ENCODE peak calls at places on chromosome 22, in nine cellular contexts. One of them, this sample, is unnamed.

GRCh38 chr22:40709752-40710413 is 30.6 kb downstream of the MCHR1 start:
- DNase-seq in RKO: no peak
- DNase-seq in amygdala: no peak
- DNase-seq in activated T-cell treated with anti-CD3 and anti-CD28 coated beads, Interleukin-2, amount 50 U/mL, for 1 hour: no peak
- DNase-seq in iPS-NIHi11: no peak
- DNase-seq in RWPE2: no peak
- DNase-seq in T-helper 2 cell: no peak
- DNase-seq in T47D: no peak
- DNase-seq in 8988T: no peak
- DNase-seq in this sample: no peak

GRCh38 chr22:41668971-41669911 is 19.4 kb downstream of the SNU13 start:
- DNase-seq in T-helper 2 cell: no peak
- DNase-seq in T47D: no peak
- DNase-seq in amygdala: no peak
- DNase-seq in RKO: no peak
- DNase-seq in activated T-cell treated with anti-CD3 and anti-CD28 coated beads, Interleukin-2, amount 50 U/mL, for 1 hour: no peak
- DNase-seq in iPS-NIHi11: no peak
- DNase-seq in RWPE2: no peak
- DNase-seq in 8988T: no peak
- DNase-seq in this sample: no peak

GRCh38 chr22:49294656-49295464 is 532.8 kb downstream of the BRD1 start:
- DNase-seq in T-helper 2 cell: no peak
- DNase-seq in 8988T: no peak
- DNase-seq in RWPE2: no peak
- DNase-seq in T47D: no peak
- DNase-seq in activated T-cell treated with anti-CD3 and anti-CD28 coated beads, Interleukin-2, amount 50 U/mL, for 1 hour: no peak
- DNase-seq in RKO: no peak
- DNase-seq in iPS-NIHi11: no peak
- DNase-seq in amygdala: no peak
- DNase-seq in this sample: no peak

GRCh38 chr22:46321387-46321775 is 14.1 kb upstream of the TRMU start:
- DNase-seq in amygdala: no peak
- DNase-seq in RWPE2: no peak
- DNase-seq in 8988T: no peak
- DNase-seq in iPS-NIHi11: no peak
- DNase-seq in T-helper 2 cell: no peak
- DNase-seq in T47D: no peak
- DNase-seq in RKO: no peak
- DNase-seq in activated T-cell treated with anti-CD3 and anti-CD28 coated beads, Interleukin-2, amount 50 U/mL, for 1 hour: no peak
- DNase-seq in this sample: no peak

GRCh38 chr22:22710719-22711531 is 66.5 kb downstream of the GGTLC2 start:
- DNase-seq in T47D: peak
- DNase-seq in RWPE2: no peak
- DNase-seq in RKO: peak
- DNase-seq in T-helper 2 cell: peak
- DNase-seq in amygdala: peak
- DNase-seq in 8988T: peak
- DNase-seq in activated T-cell treated with anti-CD3 and anti-CD28 coated beads, Interleukin-2, amount 50 U/mL, for 1 hour: peak
- DNase-seq in iPS-NIHi11: peak
- DNase-seq in this sample: no peak

GRCh38 chr22:38136607-38137006 is 26.1 kb upstream of the BAIAP2L2 start:
- DNase-seq in T-helper 2 cell: no peak
- DNase-seq in iPS-NIHi11: no peak
- DNase-seq in amygdala: no peak
- DNase-seq in T47D: no peak
- DNase-seq in activated T-cell treated with anti-CD3 and anti-CD28 coated beads, Interleukin-2, amount 50 U/mL, for 1 hour: no peak
- DNase-seq in RWPE2: no peak
- DNase-seq in RKO: no peak
- DNase-seq in 8988T: no peak
- DNase-seq in this sample: no peak

GRCh38 chr22:20863356-20863755 is 4.5 kb downstream of the SNAP29 start:
- DNase-seq in 8988T: no peak
- DNase-seq in iPS-NIHi11: no peak
- DNase-seq in T-helper 2 cell: no peak
- DNase-seq in activated T-cell treated with anti-CD3 and anti-CD28 coated beads, Interleukin-2, amount 50 U/mL, for 1 hour: no peak
- DNase-seq in RWPE2: no peak
- DNase-seq in amygdala: no peak
- DNase-seq in T47D: no peak
- DNase-seq in RKO: no peak
- DNase-seq in this sample: no peak

GRCh38 chr22:24440718-24441405 is 13.5 kb downstream of the ADORA2A start:
- DNase-seq in T47D: no peak
- DNase-seq in activated T-cell treated with anti-CD3 and anti-CD28 coated beads, Interleukin-2, amount 50 U/mL, for 1 hour: no peak
- DNase-seq in RWPE2: peak
- DNase-seq in T-helper 2 cell: no peak
- DNase-seq in amygdala: no peak
- DNase-seq in 8988T: peak
- DNase-seq in RKO: no peak
- DNase-seq in iPS-NIHi11: no peak
- DNase-seq in this sample: no peak

GRCh38 chr22:20585640-20586402 is 78.4 kb downstream of the MED15 start:
- DNase-seq in activated T-cell treated with anti-CD3 and anti-CD28 coated beads, Interleukin-2, amount 50 U/mL, for 1 hour: peak
- DNase-seq in RWPE2: peak
- DNase-seq in T-helper 2 cell: no peak
- DNase-seq in amygdala: no peak
- DNase-seq in 8988T: no peak
- DNase-seq in iPS-NIHi11: no peak
- DNase-seq in T47D: no peak
- DNase-seq in RKO: no peak
- DNase-seq in this sample: no peak

GRCh38 chr22:23565288-23565941 is 14.7 kb downstream of the IGLL1 start:
- DNase-seq in T-helper 2 cell: no peak
- DNase-seq in RKO: peak
- DNase-seq in amygdala: no peak
- DNase-seq in iPS-NIHi11: peak
- DNase-seq in 8988T: peak
- DNase-seq in activated T-cell treated with anti-CD3 and anti-CD28 coated beads, Interleukin-2, amount 50 U/mL, for 1 hour: no peak
- DNase-seq in T47D: no peak
- DNase-seq in RWPE2: no peak
- DNase-seq in this sample: no peak

GRCh38 chr22:32565002-32565339 is 90.4 kb downstream of the FBXO7 start:
- DNase-seq in amygdala: no peak
- DNase-seq in RKO: no peak
- DNase-seq in T-helper 2 cell: no peak
- DNase-seq in T47D: no peak
- DNase-seq in iPS-NIHi11: no peak
- DNase-seq in RWPE2: no peak
- DNase-seq in 8988T: no peak
- DNase-seq in activated T-cell treated with anti-CD3 and anti-CD28 coated beads, Interleukin-2, amount 50 U/mL, for 1 hour: no peak
- DNase-seq in this sample: no peak

GRCh38 chr22:20400606-20401375 is 6.8 kb downstream of the ZNF74 start:
- DNase-seq in iPS-NIHi11: no peak
- DNase-seq in 8988T: no peak
- DNase-seq in amygdala: no peak
- DNase-seq in RWPE2: no peak
- DNase-seq in activated T-cell treated with anti-CD3 and anti-CD28 coated beads, Interleukin-2, amount 50 U/mL, for 1 hour: no peak
- DNase-seq in T47D: no peak
- DNase-seq in RKO: no peak
- DNase-seq in T-helper 2 cell: no peak
- DNase-seq in this sample: no peak

GRCh38 chr22:22618923-22619322 is 25.5 kb upstream of the GGTLC2 start:
- DNase-seq in T47D: no peak
- DNase-seq in RWPE2: no peak
- DNase-seq in T-helper 2 cell: no peak
- DNase-seq in iPS-NIHi11: no peak
- DNase-seq in amygdala: no peak
- DNase-seq in activated T-cell treated with anti-CD3 and anti-CD28 coated beads, Interleukin-2, amount 50 U/mL, for 1 hour: no peak
- DNase-seq in RKO: no peak
- DNase-seq in 8988T: no peak
- DNase-seq in this sample: no peak

GRCh38 chr22:30041881-30042280 is 38.4 kb upstream of the HORMAD2 start:
- DNase-seq in T47D: no peak
- DNase-seq in 8988T: no peak
- DNase-seq in T-helper 2 cell: no peak
- DNase-seq in activated T-cell treated with anti-CD3 and anti-CD28 coated beads, Interleukin-2, amount 50 U/mL, for 1 hour: no peak
- DNase-seq in RKO: no peak
- DNase-seq in amygdala: no peak
- DNase-seq in RWPE2: no peak
- DNase-seq in iPS-NIHi11: no peak
- DNase-seq in this sample: no peak

GRCh38 chr22:33850227-33850626 is 70.0 kb downstream of the LARGE1 start:
- DNase-seq in T47D: no peak
- DNase-seq in iPS-NIHi11: no peak
- DNase-seq in activated T-cell treated with anti-CD3 and anti-CD28 coated beads, Interleukin-2, amount 50 U/mL, for 1 hour: no peak
- DNase-seq in RWPE2: no peak
- DNase-seq in amygdala: no peak
- DNase-seq in RKO: no peak
- DNase-seq in 8988T: no peak
- DNase-seq in T-helper 2 cell: no peak
- DNase-seq in this sample: no peak

GRCh38 chr22:27846910-27847309 is 45.4 kb upstream of the MN1 start:
- DNase-seq in RWPE2: no peak
- DNase-seq in T-helper 2 cell: no peak
- DNase-seq in iPS-NIHi11: no peak
- DNase-seq in amygdala: no peak
- DNase-seq in activated T-cell treated with anti-CD3 and anti-CD28 coated beads, Interleukin-2, amount 50 U/mL, for 1 hour: no peak
- DNase-seq in T47D: no peak
- DNase-seq in RKO: no peak
- DNase-seq in 8988T: no peak
- DNase-seq in this sample: no peak

GRCh38 chr22:19046287-19046686 is 75.9 kb downstream of the DGCR2 start:
- DNase-seq in RWPE2: no peak
- DNase-seq in amygdala: no peak
- DNase-seq in T-helper 2 cell: no peak
- DNase-seq in 8988T: no peak
- DNase-seq in iPS-NIHi11: no peak
- DNase-seq in RKO: no peak
- DNase-seq in T47D: no peak
- DNase-seq in activated T-cell treated with anti-CD3 and anti-CD28 coated beads, Interleukin-2, amount 50 U/mL, for 1 hour: no peak
- DNase-seq in this sample: no peak

GRCh38 chr22:43446037-43446803 is 34.4 kb downstream of the MPPED1 start:
- DNase-seq in RKO: no peak
- DNase-seq in T47D: no peak
- DNase-seq in iPS-NIHi11: no peak
- DNase-seq in T-helper 2 cell: no peak
- DNase-seq in amygdala: no peak
- DNase-seq in RWPE2: no peak
- DNase-seq in 8988T: no peak
- DNase-seq in activated T-cell treated with anti-CD3 and anti-CD28 coated beads, Interleukin-2, amount 50 U/mL, for 1 hour: no peak
- DNase-seq in this sample: no peak

GRCh38 chr22:19524170-19525115 is at the start of gene CLDN5:
- DNase-seq in T47D: no peak
- DNase-seq in amygdala: no peak
- DNase-seq in iPS-NIHi11: peak
- DNase-seq in T-helper 2 cell: no peak
- DNase-seq in RKO: no peak
- DNase-seq in RWPE2: no peak
- DNase-seq in 8988T: no peak
- DNase-seq in activated T-cell treated with anti-CD3 and anti-CD28 coated beads, Interleukin-2, amount 50 U/mL, for 1 hour: no peak
- DNase-seq in this sample: no peak

GRCh38 chr22:32761251-32761903 is 40.1 kb upstream of the TIMP3 start:
- DNase-seq in RKO: no peak
- DNase-seq in iPS-NIHi11: no peak
- DNase-seq in 8988T: no peak
- DNase-seq in activated T-cell treated with anti-CD3 and anti-CD28 coated beads, Interleukin-2, amount 50 U/mL, for 1 hour: no peak
- DNase-seq in T47D: no peak
- DNase-seq in amygdala: no peak
- DNase-seq in T-helper 2 cell: no peak
- DNase-seq in RWPE2: no peak
- DNase-seq in this sample: no peak

GRCh38 chr22:49188091-49188490 is 639.6 kb downstream of the BRD1 start:
- DNase-seq in RKO: no peak
- DNase-seq in T47D: no peak
- DNase-seq in iPS-NIHi11: no peak
- DNase-seq in T-helper 2 cell: no peak
- DNase-seq in activated T-cell treated with anti-CD3 and anti-CD28 coated beads, Interleukin-2, amount 50 U/mL, for 1 hour: no peak
- DNase-seq in amygdala: no peak
- DNase-seq in 8988T: no peak
- DNase-seq in RWPE2: no peak
- DNase-seq in this sample: no peak

GRCh38 chr22:27669798-27670599 is 131.6 kb downstream of the MN1 start:
- DNase-seq in RKO: no peak
- DNase-seq in RWPE2: no peak
- DNase-seq in T-helper 2 cell: no peak
- DNase-seq in 8988T: no peak
- DNase-seq in iPS-NIHi11: no peak
- DNase-seq in amygdala: no peak
- DNase-seq in activated T-cell treated with anti-CD3 and anti-CD28 coated beads, Interleukin-2, amount 50 U/mL, for 1 hour: no peak
- DNase-seq in T47D: no peak
- DNase-seq in this sample: no peak

GRCh38 chr22:44823806-44824205 is 71.4 kb downstream of the ARHGAP8 start:
- DNase-seq in RKO: no peak
- DNase-seq in RWPE2: peak
- DNase-seq in iPS-NIHi11: no peak
- DNase-seq in T47D: no peak
- DNase-seq in 8988T: no peak
- DNase-seq in activated T-cell treated with anti-CD3 and anti-CD28 coated beads, Interleukin-2, amount 50 U/mL, for 1 hour: no peak
- DNase-seq in T-helper 2 cell: no peak
- DNase-seq in amygdala: no peak
- DNase-seq in this sample: no peak

GRCh38 chr22:41260871-41261270 is 20.1 kb upstream of the CHADL start:
- DNase-seq in T-helper 2 cell: no peak
- DNase-seq in 8988T: no peak
- DNase-seq in iPS-NIHi11: no peak
- DNase-seq in activated T-cell treated with anti-CD3 and anti-CD28 coated beads, Interleukin-2, amount 50 U/mL, for 1 hour: no peak
- DNase-seq in T47D: no peak
- DNase-seq in amygdala: no peak
- DNase-seq in RKO: no peak
- DNase-seq in RWPE2: no peak
- DNase-seq in this sample: no peak

GRCh38 chr22:23684051-23684450 is 6.8 kb upstream of the RGL4 start:
- DNase-seq in activated T-cell treated with anti-CD3 and anti-CD28 coated beads, Interleukin-2, amount 50 U/mL, for 1 hour: no peak
- DNase-seq in T-helper 2 cell: no peak
- DNase-seq in RWPE2: no peak
- DNase-seq in 8988T: no peak
- DNase-seq in T47D: no peak
- DNase-seq in iPS-NIHi11: no peak
- DNase-seq in RKO: no peak
- DNase-seq in amygdala: no peak
- DNase-seq in this sample: no peak

GRCh38 chr22:49724030-49724892 is 103.4 kb downstream of the BRD1 start:
- DNase-seq in T-helper 2 cell: peak
- DNase-seq in iPS-NIHi11: peak
- DNase-seq in T47D: no peak
- DNase-seq in RKO: peak
- DNase-seq in amygdala: no peak
- DNase-seq in 8988T: no peak
- DNase-seq in RWPE2: peak
- DNase-seq in activated T-cell treated with anti-CD3 and anti-CD28 coated beads, Interleukin-2, amount 50 U/mL, for 1 hour: no peak
- DNase-seq in this sample: no peak

GRCh38 chr22:27113211-27114030 is 456.0 kb downstream of the MIAT start:
- DNase-seq in T47D: no peak
- DNase-seq in T-helper 2 cell: no peak
- DNase-seq in amygdala: no peak
- DNase-seq in iPS-NIHi11: no peak
- DNase-seq in RKO: peak
- DNase-seq in activated T-cell treated with anti-CD3 and anti-CD28 coated beads, Interleukin-2, amount 50 U/mL, for 1 hour: no peak
- DNase-seq in 8988T: no peak
- DNase-seq in RWPE2: no peak
- DNase-seq in this sample: peak

This sample was measured in ascending aorta.